ENCODE peak calls at places on chromosomes 13 and 19, in five cellular contexts. I, Y, U, D and H are unnamed samples.

GRCh38 chr19:20431826-20432225 is 133.8 kb downstream of the ZNF737 start:
- DNase-seq in I (no peak), Y (no peak), U (no peak), D (no peak), H (no peak)

GRCh38 chr13:52788011-52788410 is 48.4 kb upstream of the CNMD start:
- DNase-seq in I (no peak), Y (no peak), U (no peak), D (no peak), H (no peak)

GRCh38 chr19:49850487-49851342 is at the start of gene PTOV1:
- DNase-seq in I (peak), Y (peak), U (peak), D (peak), H (peak)

GRCh38 chr19:17081672-17082630 is 6.4 kb downstream of the MYO9B start:
- DNase-seq in I (no peak), Y (no peak), U (no peak), D (no peak), H (no peak)

GRCh38 chr13:55302568-55302967 is 1838.2 kb upstream of the PRR20A start:
- DNase-seq in I (no peak), Y (no peak), U (no peak), D (no peak), H (no peak)

GRCh38 chr19:10114651-10115391 is 3.3 kb downstream of the P2RY11 start:
- DNase-seq in I (no peak), Y (no peak), U (no peak), D (no peak), H (no peak)

GRCh38 chr13:107650081-107650701 is 565.1 kb downstream of the LIG4 start:
- DNase-seq in I (peak), Y (peak), U (no peak), D (peak), H (peak)

GRCh38 chr13:110346661-110347067 is 39.6 kb downstream of the COL4A2 start:
- DNase-seq in I (peak), Y (no peak), U (no peak), D (no peak), H (no peak)

GRCh38 chr19:1271528-1272422 is 2.6 kb downstream of the CIRBP start:
- DNase-seq in I (no peak), Y (no peak), U (no peak), D (no peak), H (no peak)

GRCh38 chr13:103315701-103316100 is 249.5 kb upstream of the SLC10A2 start:
- DNase-seq in I (no peak), Y (no peak), U (no peak), D (no peak), H (no peak)

GRCh38 chr19:14383898-14384669 is 2.8 kb downstream of the ADGRE5 start:
- DNase-seq in I (peak), Y (no peak), U (no peak), D (peak), H (no peak)

GRCh38 chr19:13070425-13071140 is 32.1 kb downstream of the LYL1 start:
- DNase-seq in I (no peak), Y (no peak), U (no peak), D (no peak), H (no peak)

GRCh38 chr13:94268661-94269060 is 210.8 kb downstream of the DCT start:
- DNase-seq in I (no peak), Y (no peak), U (no peak), D (no peak), H (no peak)

GRCh38 chr13:31982540-31982939 is 49.0 kb upstream of the FRY start:
- DNase-seq in I (peak), Y (peak), U (no peak), D (no peak), H (peak)